ENCODE peak calls at places on chromosome 6, in four cellular contexts. R is HEK293T, I is WTC11, S is HepG2. L is an unnamed sample.

GRCh38 chr6:32177182-32177787 is 920 bp upstream of the RNF5 start:
- DNase-seq in R (no peak), I (peak), S (no peak), L (peak)

GRCh38 chr6:169420912-169421543 is 167.4 kb upstream of the THBS2 start:
- DNase-seq in R (peak), I (peak), S (peak), L (peak)

GRCh38 chr6:7763896-7764295 is 38.0 kb downstream of the BMP6 start:
- DNase-seq in R (no peak), S (no peak), I (no peak), L (no peak)

GRCh38 chr6:102197211-102197610 is 803.7 kb downstream of the GRIK2 start:
- DNase-seq in R (no peak), S (no peak), I (peak), L (no peak)

GRCh38 chr6:166575190-166575589 is 11.3 kb downstream of the RAMACL start:
- DNase-seq in I (no peak), S (no peak), R (no peak), L (no peak)

GRCh38 chr6:164396071-164397047 is 913.0 kb downstream of the C6orf118 start:
- DNase-seq in I (no peak), S (no peak), R (no peak), L (no peak)

GRCh38 chr6:143176090-143177021 is 115.7 kb downstream of the AIG1 start:
- DNase-seq in R (no peak), S (no peak), I (peak), L (no peak)

GRCh38 chr6:169223006-169223405 is 30.6 kb downstream of the THBS2 start:
- DNase-seq in S (no peak), I (no peak), R (no peak), L (no peak)

GRCh38 chr6:106631356-106631755 is 2.0 kb downstream of the QRSL1 start:
- DNase-seq in I (no peak), R (no peak), S (no peak), L (no peak)

GRCh38 chr6:146290589-146290901 is 253.1 kb upstream of the RAB32 start:
- DNase-seq in R (no peak), I (no peak), S (no peak), L (no peak)

GRCh38 chr6:6004147-6004995 is 2.4 kb downstream of the NRN1 start:
- DNase-seq in S (no peak), R (peak), I (no peak), L (no peak)

GRCh38 chr6:144248003-144248402 is 37.1 kb upstream of the UTRN start:
- DNase-seq in R (no peak), I (no peak), S (no peak), L (no peak)

GRCh38 chr6:169933251-169933821 is 181.9 kb downstream of the ERMARD start:
- DNase-seq in I (no peak), S (no peak), R (no peak), L (no peak)

GRCh38 chr6:43627008-43627825 is 1.8 kb downstream of the GTPBP2 start:
- DNase-seq in R (peak), S (peak), I (no peak), L (peak)

GRCh38 chr6:45791600-45792168 is 224.0 kb downstream of the CLIC5 start:
- DNase-seq in S (no peak), R (no peak), I (no peak), L (no peak)

GRCh38 chr6:28587011-28587745 is 61.5 kb downstream of the GPX5 start:
- DNase-seq in I (peak), S (peak), R (peak), L (no peak)

GRCh38 chr6:25963426-25964123 is 973 bp downstream of the TRIM38 start:
- DNase-seq in S (no peak), R (no peak), I (peak), L (peak)

GRCh38 chr6:12138377-12138776 is 126.3 kb downstream of the HIVEP1 start:
- DNase-seq in I (no peak), S (peak), R (no peak), L (no peak)

GRCh38 chr6:144139817-144140216 is 10.5 kb upstream of the STX11 start:
- DNase-seq in R (no peak), S (no peak), I (no peak), L (no peak)

GRCh38 chr6:118853408-118853807 is 40.5 kb upstream of the ASF1A start:
- DNase-seq in S (no peak), I (no peak), R (no peak), L (no peak)

GRCh38 chr6:36120979-36121706 is 9.2 kb upstream of the MAPK13 start:
- DNase-seq in S (no peak), I (no peak), R (no peak), L (peak)

GRCh38 chr6:5752282-5752681 is 254.4 kb downstream of the NRN1 start:
- DNase-seq in R (no peak), S (no peak), I (no peak), L (no peak)

GRCh38 chr6:12339022-12339421 is 48.9 kb downstream of the EDN1 start:
- DNase-seq in I (no peak), R (no peak), S (no peak), L (no peak)

GRCh38 chr6:157561037-157561790 is 180.2 kb downstream of the ZDHHC14 start:
- DNase-seq in S (no peak), I (no peak), R (no peak), L (no peak)

GRCh38 chr6:116511424-116512131 is at the start of gene CALHM5:
- DNase-seq in I (no peak), R (peak), S (no peak), L (peak)

GRCh38 chr6:28944412-28945006 is 20.7 kb upstream of the TRIM27 start:
- DNase-seq in R (no peak), I (peak), S (peak), L (peak)

GRCh38 chr6:153947817-153948447 is 91.1 kb upstream of the OPRM1 start:
- DNase-seq in S (peak), I (peak), R (peak), L (peak)

GRCh38 chr6:112130878-112131277 is 43.5 kb downstream of the FAM229B start:
- DNase-seq in S (no peak), I (no peak), R (no peak), L (no peak)

GRCh38 chr6:14966902-14967711 is 278.8 kb upstream of the JARID2 start:
- DNase-seq in I (no peak), R (no peak), S (no peak), L (no peak)

GRCh38 chr6:33683051-33683571 is 28.4 kb downstream of the UQCC2 start:
- DNase-seq in I (no peak), S (no peak), R (no peak), L (no peak)

GRCh38 chr6:3228791-3229565 is 1.5 kb upstream of the TUBB2B start:
- DNase-seq in R (no peak), S (no peak), I (peak), L (peak)

GRCh38 chr6:3227363-3228045 is at the start of gene TUBB2B:
- DNase-seq in S (no peak), R (peak), I (peak), L (no peak)

GRCh38 chr6:3229566-3230274 is 2.3 kb upstream of the TUBB2B start:
- DNase-seq in I (peak), R (no peak), S (no peak), L (peak)

GRCh38 chr6:3226422-3227362 is 761 bp downstream of the TUBB2B start:
- DNase-seq in R (peak), S (no peak), I (peak), L (peak)

DNA sequence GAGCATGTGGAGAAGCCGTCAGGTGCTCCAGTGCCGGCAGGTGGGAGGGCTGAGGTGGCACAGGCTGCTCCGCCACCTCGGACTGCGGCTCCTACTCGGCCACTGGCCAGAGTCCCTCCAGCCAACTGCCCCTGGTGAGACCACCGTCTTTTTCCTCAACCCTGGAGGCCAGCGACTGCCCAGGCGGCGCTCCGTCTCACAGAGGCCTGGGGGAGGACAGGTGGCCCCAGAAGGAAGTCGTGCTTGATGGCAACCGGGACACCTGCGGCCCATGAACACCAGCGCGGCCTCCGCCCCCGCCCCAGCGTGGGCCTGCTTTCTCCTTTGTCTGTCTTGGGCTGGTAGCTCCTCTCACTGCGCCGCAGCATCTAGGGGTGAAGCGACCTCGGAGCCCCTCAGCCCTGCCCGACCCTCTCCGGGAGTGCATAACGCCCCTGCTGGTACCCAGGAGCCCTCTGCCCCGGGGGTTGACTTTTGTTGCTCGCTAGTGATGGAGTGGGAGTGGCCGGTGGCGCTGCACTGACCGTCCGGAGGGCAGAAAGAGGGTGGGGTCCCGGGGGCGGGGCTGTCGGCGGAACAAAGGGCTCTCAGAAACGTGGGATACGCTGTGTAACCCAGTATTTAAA is 706 bp upstream of the TUBB2B start:
- DNase-seq in I (peak), R (no peak), S (no peak), L (peak)
- TF ChIP-seq ELF4 in I (no peak), R (no peak), S (no peak), L (no peak)

DNA sequence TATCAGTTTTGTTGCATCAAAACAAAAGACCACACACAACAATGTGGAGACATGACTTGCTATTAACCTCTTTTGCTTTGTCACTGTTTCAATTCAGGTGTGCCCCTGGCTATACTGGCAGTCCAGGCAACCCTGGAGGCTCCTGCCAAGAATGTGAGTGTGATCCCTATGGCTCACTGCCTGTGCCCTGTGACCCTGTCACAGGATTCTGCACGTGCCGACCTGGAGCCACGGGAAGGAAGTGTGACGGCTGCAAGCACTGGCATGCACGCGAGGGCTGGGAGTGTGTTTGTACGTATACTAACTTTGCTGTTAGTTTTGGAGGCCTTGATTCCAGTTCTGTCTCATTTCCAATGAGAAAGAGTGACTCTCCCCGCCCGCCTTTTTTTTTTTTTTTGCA is 356.9 kb downstream of the ARHGAP18 start:
- DNase-seq in I (no peak), S (no peak), R (no peak), L (no peak)
- TF ChIP-seq ELF4 in I (no peak), S (no peak), R (no peak), L (no peak)

GRCh38 chr6:55833284-55833683 is 42.1 kb downstream of the BMP5 start:
- DNase-seq in R (no peak), S (no peak), I (no peak), L (no peak)
- TF ChIP-seq ELF4 in R (no peak), S (no peak), I (no peak), L (no peak)

DNA sequence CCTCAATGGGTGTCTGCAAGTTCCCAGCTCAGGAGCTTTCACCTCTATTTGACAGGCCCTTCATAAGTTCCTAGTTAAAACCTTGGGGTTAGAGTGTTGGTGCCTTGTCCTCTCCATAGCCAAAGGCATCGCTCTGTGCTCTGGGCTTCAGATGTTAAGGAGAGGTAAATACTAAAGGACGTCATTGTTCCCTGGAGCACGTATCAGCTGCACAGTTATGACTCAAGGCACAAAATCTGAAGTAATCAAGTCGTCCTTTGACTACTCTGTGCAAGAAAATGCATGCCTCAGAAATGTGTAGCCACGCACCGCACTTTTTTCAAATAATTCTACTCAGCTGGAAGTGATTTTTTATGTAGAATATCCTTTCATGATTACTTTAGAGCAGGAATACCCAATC is 240.8 kb upstream of the QKI start:
- DNase-seq in I (no peak), S (no peak), R (no peak), L (no peak)
- TF ChIP-seq ELF4 in I (no peak), S (no peak), R (no peak), L (no peak)

GRCh38 chr6:88449770-88450169 is 283.6 kb upstream of the CNR1 start:
- DNase-seq in I (no peak), S (no peak), R (no peak), L (no peak)

GRCh38 chr6:88459224-88459623 is 293.1 kb upstream of the CNR1 start:
- DNase-seq in I (no peak), S (no peak), R (no peak), L (no peak)

DNA sequence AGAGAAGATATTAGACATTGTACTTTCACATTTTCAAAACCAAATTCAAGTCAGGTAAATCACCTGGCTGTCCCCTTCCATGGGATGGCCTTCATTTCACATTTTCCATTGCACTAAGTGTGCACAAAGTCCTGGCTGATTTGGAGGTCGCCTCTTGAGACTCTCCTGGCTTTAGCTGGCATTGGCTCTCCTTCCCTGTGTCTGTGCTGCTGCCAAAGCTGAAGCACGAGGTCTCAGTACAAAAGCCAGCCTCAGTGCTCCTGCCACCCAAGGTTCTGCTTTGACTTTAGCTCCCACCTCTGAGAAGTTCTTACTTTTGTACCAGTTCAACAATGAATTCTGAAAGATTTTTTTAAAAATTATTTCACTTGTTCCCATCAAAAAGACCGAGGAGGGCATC is 289.2 kb upstream of the CNR1 start:
- DNase-seq in R (no peak), S (no peak), I (no peak), L (no peak)
- TF ChIP-seq ELF4 in R (no peak), S (no peak), I (no peak), L (no peak)

DNA sequence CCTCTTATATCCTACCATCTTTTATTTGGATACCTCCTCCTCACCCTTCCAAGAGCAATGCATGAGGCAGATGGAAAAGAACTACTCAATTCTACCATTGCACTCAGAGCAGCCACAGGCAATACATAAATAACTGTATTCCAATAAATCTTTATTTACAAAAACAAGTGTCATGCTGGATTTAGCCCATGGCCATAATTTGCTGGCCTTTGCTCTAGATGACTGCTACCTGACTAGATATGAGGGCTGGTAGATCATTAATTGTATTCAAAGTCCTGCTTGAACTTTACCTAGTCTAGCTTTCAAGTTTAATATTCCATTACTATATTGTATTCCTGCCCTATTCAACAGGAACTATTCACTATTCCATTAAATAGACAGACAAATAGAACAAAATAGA is 37.1 kb downstream of the AFG1L start:
- DNase-seq in I (no peak), R (no peak), S (no peak), L (no peak)
- TF ChIP-seq ELF4 in I (no peak), R (no peak), S (no peak), L (no peak)

DNA sequence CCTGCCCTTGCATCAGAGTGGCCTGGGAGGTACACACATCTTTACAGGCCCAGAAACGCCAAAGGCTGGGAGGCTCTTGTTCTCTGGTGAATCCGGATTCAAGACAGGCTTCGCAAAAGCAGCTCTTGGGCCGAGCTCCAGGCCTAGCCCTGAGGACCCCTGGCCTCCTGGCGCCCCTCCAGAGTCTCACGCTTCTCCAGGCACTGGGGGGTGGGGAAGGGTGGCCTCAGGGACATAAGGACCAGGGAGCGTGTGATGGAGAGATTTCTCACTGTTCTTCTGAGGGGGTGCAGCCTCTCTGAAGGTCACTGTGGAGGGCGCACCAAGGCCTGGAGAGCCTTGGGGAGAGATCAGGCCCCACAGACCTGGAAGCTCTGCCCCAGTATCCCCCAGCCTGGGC is 349.2 kb downstream of the ZFAND3 start:
- DNase-seq in S (no peak), R (no peak), I (no peak), L (no peak)
- TF ChIP-seq ELF4 in S (no peak), R (no peak), I (no peak), L (no peak)

L was measured in K562.